ENCODE peak calls at places on chromosomes 6 and 20, in four cellular contexts. H is HAP-1, R is ovary, W is cardiac muscle cell. O is an unnamed sample. For H3K27me3, the result is how much of the 10 kb centered on the place peaks cover.

GRCh38 chr20:40984496-40984895 is 44.1 kb upstream of the TOP1 start:
- DNase-seq in H (no peak), R (no peak), W (no peak), O (no peak)

GRCh38 chr6:151807513-151808330 is at the start of gene ESR1:
- DNase-seq in H (peak), R (peak), W (peak), O (no peak)

GRCh38 chr20:875115-875514 is 41.0 kb downstream of the ANGPT4 start:
- DNase-seq in H (no peak), R (no peak), W (no peak), O (no peak)

GRCh38 chr20:9185511-9185910 is 116.6 kb downstream of the PLCB4 start:
- DNase-seq in H (no peak), R (no peak), W (no peak), O (no peak)

GRCh38 chr6:169044376-169045230 is 209.0 kb downstream of the THBS2 start:
- DNase-seq in H (no peak), R (no peak), W (no peak), O (no peak)

GRCh38 chr6:24205020-24205492 is 79.0 kb downstream of the NRSN1 start:
- DNase-seq in H (peak), R (no peak), W (peak), O (no peak)

GRCh38 chr6:163340201-163340887 is 74.2 kb upstream of the QKI start:
- DNase-seq in H (no peak), R (no peak), W (no peak), O (no peak)

GRCh38 chr6:55445648-55446204 is 118.5 kb downstream of the GFRAL start:
- DNase-seq in H (peak), R (no peak), W (peak), O (peak)

GRCh38 chr6:44053760-44054556 is 73.3 kb downstream of the MRPL14 start:
- DNase-seq in H (no peak), R (no peak), W (peak), O (no peak)

GRCh38 chr6:155317186-155317585 is 2.9 kb upstream of the TFB1M start:
- DNase-seq in H (no peak), R (no peak), W (no peak), O (no peak)

GRCh38 chr20:8305449-8305978 is 173.4 kb downstream of the PLCB1 start:
- DNase-seq in H (peak), R (no peak), W (peak), O (peak)

GRCh38 chr6:156748504-156748903 is 28.7 kb upstream of the ARID1B start:
- DNase-seq in H (no peak), R (no peak), W (no peak), O (no peak)

GRCh38 chr6:154139894-154140293 is 100.9 kb downstream of the OPRM1 start:
- DNase-seq in H (peak), R (no peak), W (no peak), O (no peak)

GRCh38 chr20:61253264-61253639 is 1.2 kb downstream of the CDH4 start:
- DNase-seq in H (no peak), R (no peak), W (peak), O (no peak)

DNA sequence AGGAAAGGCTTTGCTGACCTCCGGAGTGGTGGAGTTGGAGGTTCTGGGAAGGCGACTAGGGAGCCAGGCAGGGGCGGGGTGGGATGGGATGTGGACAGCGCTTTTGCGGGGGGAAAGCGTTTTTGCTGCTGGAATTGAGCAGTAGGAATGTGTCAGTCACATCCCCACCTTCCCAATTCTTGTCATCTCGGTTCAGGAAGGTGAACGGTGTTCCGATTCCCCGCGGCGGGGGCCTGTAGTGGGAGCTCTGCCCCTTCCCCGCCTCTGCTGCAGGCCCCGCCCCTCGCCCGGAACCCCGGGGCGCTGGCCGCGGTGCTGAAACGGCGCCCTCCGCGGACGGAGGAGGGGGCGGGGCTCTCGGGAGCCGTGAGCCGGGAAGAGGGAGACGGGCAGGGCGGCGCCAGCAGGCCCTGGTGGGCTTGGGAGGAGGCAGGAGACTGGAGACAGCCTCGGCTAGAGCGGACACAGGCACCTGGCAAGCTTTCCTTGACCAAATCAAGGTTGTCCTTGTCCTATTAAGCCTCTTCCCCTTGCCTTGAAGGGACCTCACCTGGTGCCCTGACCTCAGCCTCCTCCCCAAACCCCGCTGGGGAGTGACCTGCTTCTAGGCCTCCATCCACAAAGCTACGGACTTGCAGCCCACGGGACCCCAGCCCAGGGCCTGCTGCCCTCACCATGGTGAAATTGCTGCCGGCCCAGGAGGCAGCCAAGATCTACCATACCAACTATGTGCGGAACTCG is at the start of gene LHFPL5:
- DNase-seq in H (peak), R (peak), W (peak), O (no peak)
- H3K4me3 ChIP-seq in H (peak), R (no peak), W (peak), O (peak)

GRCh38 chr20:3743251-3743650 is 10.8 kb downstream of the HSPA12B start:
- DNase-seq in H (no peak), R (no peak), W (no peak), O (no peak)
- H3K27me3 ChIP-seq in H (under half), R (under half), W (under half), O (under half)

DNA sequence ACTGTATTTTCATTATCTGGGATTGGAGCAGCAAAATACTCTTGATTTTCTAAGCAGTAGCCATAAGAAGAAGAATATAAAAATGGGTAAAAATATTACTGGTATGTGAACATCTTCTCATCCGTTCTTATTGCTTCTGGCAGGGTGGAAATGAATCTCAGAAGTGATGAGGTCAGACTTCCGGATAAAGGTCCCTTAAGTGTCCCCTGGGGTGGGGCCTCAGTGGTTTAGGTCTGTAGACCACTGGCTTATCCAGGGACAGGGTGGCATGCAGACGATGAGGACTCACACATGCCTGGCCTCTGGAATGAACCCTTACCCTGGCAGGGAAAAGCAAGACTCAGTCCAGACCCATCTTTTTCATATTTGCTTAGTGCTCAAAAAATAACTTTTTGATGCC is 143.3 kb downstream of the UST start:
- DNase-seq in H (no peak), R (no peak), W (no peak), O (no peak)
- H3K4me3 ChIP-seq in H (no peak), R (no peak), W (no peak), O (no peak)

DNA sequence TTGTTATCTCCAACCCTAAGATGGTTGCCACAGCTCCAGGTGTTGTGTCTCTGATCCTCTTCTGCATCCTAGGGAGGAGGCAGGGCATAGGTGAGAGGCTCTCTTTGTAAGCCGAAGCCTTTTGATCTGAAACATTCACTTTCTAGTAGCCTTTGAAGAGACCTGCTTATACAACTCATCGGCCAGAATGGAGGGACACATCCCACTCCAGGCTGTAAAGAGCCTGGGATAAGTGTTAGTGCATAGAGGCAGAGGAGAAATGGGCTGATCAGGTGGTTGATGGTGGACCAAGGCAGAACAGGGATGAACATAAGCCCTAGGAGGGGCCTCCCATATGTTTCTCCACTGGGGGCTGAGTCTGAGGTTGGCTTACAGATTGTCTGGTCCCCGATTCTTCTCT is 137.1 kb upstream of the KCNG1 start:
- DNase-seq in H (no peak), R (no peak), W (no peak), O (no peak)
- H3K27me3 ChIP-seq in H (under half), R (under half), W (under half), O (under half)

GRCh38 chr6:161058746-161059145 is 67.2 kb downstream of the MAP3K4 start:
- DNase-seq in H (no peak), R (no peak), W (no peak), O (no peak)

GRCh38 chr6:161064915-161065314 is 73.3 kb downstream of the MAP3K4 start:
- DNase-seq in H (no peak), R (no peak), W (no peak), O (no peak)

GRCh38 chr6:161066511-161066910 is 74.9 kb downstream of the MAP3K4 start:
- DNase-seq in H (no peak), R (no peak), W (peak), O (no peak)

GRCh38 chr6:161057103-161058091 is 65.8 kb downstream of the MAP3K4 start:
- DNase-seq in H (no peak), R (no peak), W (no peak), O (no peak)

GRCh38 chr6:161061576-161061975 is 70.0 kb downstream of the MAP3K4 start:
- DNase-seq in H (no peak), R (no peak), W (no peak), O (no peak)
- H3K4me3 ChIP-seq in H (no peak), R (no peak), W (no peak), O (no peak)

GRCh38 chr6:5994999-5995698 is 11.6 kb downstream of the NRN1 start:
- DNase-seq in H (no peak), R (no peak), W (no peak), O (no peak)

GRCh38 chr6:5995705-5996686 is 10.7 kb downstream of the NRN1 start:
- DNase-seq in H (peak), R (peak), W (peak), O (peak)

GRCh38 chr6:5990776-5991175 is 15.9 kb downstream of the NRN1 start:
- DNase-seq in H (no peak), R (no peak), W (no peak), O (no peak)

GRCh38 chr6:5994234-5994998 is 12.3 kb downstream of the NRN1 start:
- DNase-seq in H (no peak), R (no peak), W (no peak), O (no peak)

GRCh38 chr6:5992551-5993225 is 14.0 kb downstream of the NRN1 start:
- DNase-seq in H (no peak), R (no peak), W (no peak), O (no peak)
- H3K27me3 ChIP-seq in H (under half), R (under half), W (half or more), O (under half)

DNA sequence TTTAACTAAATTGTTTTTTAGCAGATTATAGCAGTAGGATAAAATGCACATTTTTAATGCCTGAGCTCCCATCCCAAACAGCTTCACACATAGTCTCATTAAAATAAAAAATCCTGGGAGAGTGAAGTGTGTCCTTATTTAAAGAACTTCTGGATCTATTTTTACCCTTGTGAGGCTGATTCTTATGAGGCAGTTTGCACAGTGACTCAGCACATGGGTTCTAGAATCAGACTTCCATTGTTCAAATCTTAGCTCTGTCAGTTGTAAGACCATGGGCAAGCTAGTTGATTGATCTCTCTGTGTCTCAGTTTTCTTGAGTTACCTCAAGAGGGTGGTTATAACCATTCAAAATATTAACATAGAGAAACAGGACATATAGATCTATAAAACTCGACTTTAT is 72.3 kb downstream of the MACROD2 start:
- DNase-seq in H (no peak), R (no peak), W (no peak), O (no peak)
- H3K4me3 ChIP-seq in H (no peak), R (no peak), W (no peak), O (no peak)